ENCODE peak calls at places on chromosomes 1 and 21, in six cellular contexts. X is GM23248, V is HCT116, K is PC-3, T is MM.1S, D is SK-N-SH. J is an unnamed sample.

GRCh38 chr1:1596493-1597274 is 3.3 kb downstream of the FNDC10 start:
- DNase-seq in X (no peak), V (no peak), K (no peak), T (no peak), D (peak), J (no peak)

GRCh38 chr1:3168678-3169077 is 99.7 kb downstream of the PRDM16 start:
- DNase-seq in X (no peak), V (no peak), K (no peak), T (no peak), D (no peak), J (no peak)

GRCh38 chr21:33403786-33404571 is 766 bp downstream of the IFNGR2 start:
- DNase-seq in X (peak), V (no peak), K (peak), T (peak), D (peak), J (peak)

GRCh38 chr1:233738850-233739249 is 124.9 kb downstream of the KCNK1 start:
- DNase-seq in X (no peak), V (no peak), K (no peak), T (no peak), D (no peak), J (no peak)

GRCh38 chr1:119373465-119373864 is 4.9 kb downstream of the HAO2 start:
- DNase-seq in X (peak), V (no peak), K (peak), T (no peak), D (no peak), J (no peak)

GRCh38 chr1:233376711-233377110 is 49.2 kb downstream of the MAP3K21 start:
- DNase-seq in X (no peak), V (no peak), K (no peak), T (no peak), D (no peak), J (no peak)

GRCh38 chr1:28833396-28833795 is 21.4 kb downstream of the OPRD1 start:
- DNase-seq in X (no peak), V (no peak), K (no peak), T (no peak), D (no peak), J (no peak)

GRCh38 chr1:106755682-106756406 is 300.6 kb upstream of the PRMT6 start:
- DNase-seq in X (peak), V (no peak), K (peak), T (no peak), D (no peak), J (no peak)

GRCh38 chr1:169133228-169133576 is 26.7 kb downstream of the ATP1B1 start:
- DNase-seq in X (no peak), V (no peak), K (no peak), T (no peak), D (no peak), J (no peak)

GRCh38 chr1:31181515-31182343 is 58.0 kb downstream of the NKAIN1 start:
- DNase-seq in X (peak), V (peak), K (peak), T (peak), D (peak), J (peak)

DNA sequence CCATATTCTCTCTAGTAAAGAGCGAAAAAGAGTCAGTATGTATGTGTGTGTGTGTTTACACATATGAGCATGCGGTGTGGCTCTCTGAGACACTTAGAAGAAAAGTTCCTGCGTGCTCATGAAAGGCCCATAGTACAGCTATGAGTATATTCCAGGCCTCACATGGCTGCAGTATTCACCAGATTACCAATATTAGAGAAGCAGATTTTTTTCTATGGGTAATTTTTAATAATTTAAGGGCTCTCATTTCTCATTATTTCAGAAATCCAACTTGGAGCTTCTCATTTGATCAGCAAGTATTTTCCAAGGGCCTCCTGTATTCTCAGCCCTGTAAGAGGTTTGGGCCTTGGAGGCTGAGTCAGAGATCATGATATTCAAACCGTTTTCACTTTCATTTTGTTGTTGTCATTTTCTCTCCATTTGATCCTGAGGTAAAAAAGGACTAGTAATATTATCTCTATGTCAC is 232.9 kb upstream of the SGIP1 start:
- DNase-seq in X (peak), V (no peak), K (peak), T (peak), D (no peak), J (no peak)
- H3K9ac ChIP-seq in X (peak), V (peak), K (peak), T (peak), D (peak), J (no peak)

GRCh38 chr1:109762039-109762585 is 1.6 kb downstream of the EPS8L3 start:
- DNase-seq in X (no peak), V (no peak), K (no peak), T (no peak), D (no peak), J (no peak)

GRCh38 chr1:109760581-109761226 is 3.0 kb downstream of the EPS8L3 start:
- DNase-seq in X (no peak), V (no peak), K (no peak), T (no peak), D (no peak), J (no peak)

GRCh38 chr1:109762821-109763645 is 690 bp downstream of the EPS8L3 start:
- DNase-seq in X (peak), V (no peak), K (peak), T (no peak), D (peak), J (no peak)

GRCh38 chr1:109759513-109760334 is 4.0 kb downstream of the EPS8L3 start:
- DNase-seq in X (no peak), V (no peak), K (no peak), T (no peak), D (no peak), J (no peak)

GRCh38 chr1:109761227-109762038 is 2.3 kb downstream of the EPS8L3 start:
- DNase-seq in X (no peak), V (no peak), K (no peak), T (no peak), D (peak), J (no peak)
- TF ChIP-seq EZH2phosphoT487 in X (no peak), V (no peak), K (no peak), T (no peak), D (no peak), J (no peak)

GRCh38 chr1:226732856-226733291 is 6.2 kb downstream of the ITPKB start:
- DNase-seq in X (no peak), V (no peak), K (no peak), T (peak), D (no peak), J (peak)
- H3K9ac ChIP-seq in X (no peak), V (no peak), K (no peak), T (no peak), D (no peak), J (no peak)

GRCh38 chr1:41327383-41327999 is 33.7 kb upstream of the FOXO6 start:
- DNase-seq in X (no peak), V (no peak), K (no peak), T (no peak), D (no peak), J (no peak)
- TF ChIP-seq EZH2phosphoT487 in X (no peak), V (no peak), K (no peak), T (no peak), D (no peak), J (no peak)

J was measured in neural progenitor cell.